ENCODE peak calls at places on chromosomes 13 and 19, in ten cellular contexts. S, K, U, X, A, R, O, J, P and H are unnamed samples.

GRCh38 chr13:39684531-39685137 is 29.2 kb downstream of the COG6 start:
- DNase-seq in S (no peak), K (peak; percentile 42), U (no peak), X (no peak), A (no peak), R (no peak), O (no peak), J (peak; percentile 64), P (no peak), H (peak; percentile 8)

GRCh38 chr19:38850976-38851621 is 1.3 kb upstream of the HNRNPL start:
- DNase-seq in S (no peak), K (peak; percentile 74), U (peak; percentile 68), X (peak; percentile 22), A (peak; percentile 79), R (no peak), O (peak; percentile 75), J (no peak), P (peak; percentile 76), H (no peak)

GRCh38 chr13:44906758-44907157 is 82.5 kb downstream of the NUFIP1 start:
- DNase-seq in S (no peak), K (no peak), U (peak; percentile 29), X (peak; percentile 23), A (no peak), R (no peak), O (peak; percentile 79), J (peak; percentile 55), P (no peak), H (no peak)

GRCh38 chr13:28606466-28606865 is 52.5 kb upstream of the POMP start:
- DNase-seq in S (no peak), K (no peak), U (no peak), X (no peak), A (no peak), R (no peak), O (no peak), J (no peak), P (no peak), H (no peak)

GRCh38 chr13:52862358-52863206 is 14.1 kb upstream of the PCDH8 start:
- DNase-seq in S (no peak), K (peak; percentile 59), U (peak; percentile 16), X (no peak), A (no peak), R (no peak), O (no peak), J (no peak), P (no peak), H (no peak)

GRCh38 chr13:34356686-34357434 is 538.9 kb downstream of the RFC3 start:
- DNase-seq in S (no peak), K (no peak), U (no peak), X (no peak), A (no peak), R (no peak), O (no peak), J (no peak), P (no peak), H (no peak)

GRCh38 chr13:46121597-46122163 is 16.8 kb upstream of the CPB2 start:
- DNase-seq in S (no peak), K (no peak), U (no peak), X (no peak), A (no peak), R (no peak), O (no peak), J (no peak), P (no peak), H (no peak)

GRCh38 chr13:111940892-111941291 is 126.1 kb upstream of the SOX1 start:
- DNase-seq in S (no peak), K (no peak), U (no peak), X (no peak), A (peak; percentile 25), R (no peak), O (no peak), J (no peak), P (no peak), H (no peak)

GRCh38 chr19:8304841-8305621 is 3.1 kb downstream of the CD320 start:
- DNase-seq in S (no peak), K (peak; percentile 48), U (no peak), X (no peak), A (peak; percentile 70), R (no peak), O (peak; percentile 62), J (no peak), P (peak; percentile 66), H (no peak)

GRCh38 chr19:46696052-46696451 is 20.9 kb downstream of the PRKD2 start:
- DNase-seq in S (no peak), K (no peak), U (no peak), X (no peak), A (no peak), R (no peak), O (no peak), J (no peak), P (no peak), H (no peak)